ENCODE peak calls at places on chromosomes 2 and 18, in seven cellular contexts. One of them, this sample, is unnamed. For H3K36me3, the result is how much of the 10 kb centered on the place peaks cover.

GRCh38 chr18:34901299-34901698 is 139.9 kb upstream of the MAPRE2 start:
- DNase-seq in tibial artery: no peak
- DNase-seq in keratinocyte: no peak
- DNase-seq in adrenal gland: no peak
- DNase-seq in lower lobe of right lung: no peak
- DNase-seq in left lung: no peak
- DNase-seq in hepatocyte: no peak
- DNase-seq in this sample: no peak

GRCh38 chr2:239287461-239287860 is 113.4 kb downstream of the HDAC4 start:
- DNase-seq in adrenal gland: no peak
- DNase-seq in tibial artery: no peak
- DNase-seq in keratinocyte: no peak
- DNase-seq in lower lobe of right lung: no peak
- DNase-seq in hepatocyte: no peak
- DNase-seq in left lung: no peak
- DNase-seq in this sample: no peak

GRCh38 chr18:22284581-22285230 is 115.3 kb downstream of the GATA6 start:
- DNase-seq in left lung: no peak
- DNase-seq in hepatocyte: no peak
- DNase-seq in keratinocyte: no peak
- DNase-seq in adrenal gland: no peak
- DNase-seq in tibial artery: no peak
- DNase-seq in lower lobe of right lung: no peak
- DNase-seq in this sample: no peak

GRCh38 chr2:191048073-191048472 is 34.1 kb upstream of the STAT1 start:
- DNase-seq in keratinocyte: no peak
- DNase-seq in tibial artery: no peak
- DNase-seq in adrenal gland: no peak
- DNase-seq in lower lobe of right lung: no peak
- DNase-seq in hepatocyte: no peak
- DNase-seq in left lung: no peak
- DNase-seq in this sample: no peak

GRCh38 chr2:23669413-23670244 is 257.3 kb downstream of the ATAD2B start:
- DNase-seq in keratinocyte: peak
- DNase-seq in lower lobe of right lung: peak
- DNase-seq in tibial artery: peak
- DNase-seq in adrenal gland: peak
- DNase-seq in left lung: peak
- DNase-seq in hepatocyte: peak
- DNase-seq in this sample: no peak

GRCh38 chr18:35171315-35171987 is 69.4 kb upstream of the ZNF397 start:
- DNase-seq in hepatocyte: peak
- DNase-seq in left lung: no peak
- DNase-seq in lower lobe of right lung: no peak
- DNase-seq in tibial artery: no peak
- DNase-seq in adrenal gland: peak
- DNase-seq in keratinocyte: no peak
- DNase-seq in this sample: no peak

GRCh38 chr2:182542501-182543258 is 115.8 kb upstream of the PDE1A start:
- DNase-seq in keratinocyte: no peak
- DNase-seq in adrenal gland: no peak
- DNase-seq in lower lobe of right lung: no peak
- DNase-seq in left lung: no peak
- DNase-seq in hepatocyte: no peak
- DNase-seq in tibial artery: no peak
- DNase-seq in this sample: no peak

GRCh38 chr18:12777543-12777942 is 74.7 kb downstream of the PSMG2 start:
- DNase-seq in tibial artery: no peak
- DNase-seq in hepatocyte: no peak
- DNase-seq in keratinocyte: no peak
- DNase-seq in left lung: no peak
- DNase-seq in adrenal gland: no peak
- DNase-seq in lower lobe of right lung: no peak
- DNase-seq in this sample: no peak

GRCh38 chr2:164178835-164179470 is 442.3 kb downstream of the GRB14 start:
- DNase-seq in lower lobe of right lung: no peak
- DNase-seq in adrenal gland: no peak
- DNase-seq in tibial artery: no peak
- DNase-seq in keratinocyte: no peak
- DNase-seq in left lung: no peak
- DNase-seq in hepatocyte: no peak
- DNase-seq in this sample: no peak

GRCh38 chr2:104163611-104164157 is 690.2 kb upstream of the POU3F3 start:
- DNase-seq in keratinocyte: no peak
- DNase-seq in hepatocyte: no peak
- DNase-seq in left lung: no peak
- DNase-seq in adrenal gland: no peak
- DNase-seq in tibial artery: no peak
- DNase-seq in lower lobe of right lung: no peak
- DNase-seq in this sample: no peak

DNA sequence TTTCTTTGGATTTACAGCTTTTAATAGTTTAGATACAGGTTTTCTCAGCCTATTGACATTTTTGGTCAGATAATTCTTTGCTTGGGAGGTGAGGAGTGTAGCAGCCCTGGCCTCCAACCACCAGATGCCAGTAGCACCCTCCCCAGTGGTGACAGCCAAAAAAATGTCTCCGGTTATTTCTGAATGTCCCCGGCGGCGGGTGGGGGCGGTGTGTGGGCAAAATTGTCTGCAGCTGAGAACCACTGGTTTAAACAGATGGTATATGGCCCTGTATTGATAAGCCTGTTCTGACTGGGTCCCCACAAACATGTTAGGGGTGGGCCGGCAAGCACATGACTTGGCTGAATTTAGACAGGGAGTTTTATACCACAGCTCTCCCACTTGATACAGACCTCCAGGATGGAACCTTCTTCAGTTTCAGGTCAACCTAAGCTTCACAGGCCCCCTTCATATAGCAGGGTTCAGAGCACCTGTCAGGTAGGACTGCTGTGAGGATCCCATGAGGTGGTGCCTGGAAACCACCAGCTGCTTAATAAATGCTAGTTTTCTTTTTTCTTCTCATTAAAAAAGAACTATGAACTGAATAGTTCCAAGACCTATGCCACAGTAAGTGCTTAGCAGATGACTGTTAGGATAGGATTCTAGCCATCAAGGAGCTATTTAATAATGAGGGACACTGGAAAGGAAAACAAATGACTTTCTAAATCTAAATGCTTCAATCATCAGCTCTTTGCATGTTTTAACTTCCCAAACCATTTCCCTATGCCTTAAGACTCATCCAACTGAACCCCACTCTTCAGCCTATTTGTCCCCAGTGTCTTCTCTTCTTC is 18.1 kb downstream of the LPIN2 start:
- DNase-seq in hepatocyte: no peak
- DNase-seq in keratinocyte: no peak
- DNase-seq in lower lobe of right lung: no peak
- DNase-seq in left lung: no peak
- DNase-seq in tibial artery: peak
- DNase-seq in adrenal gland: no peak
- DNase-seq in this sample: no peak
- TF ChIP-seq CTCF in hepatocyte: peak
- TF ChIP-seq CTCF in keratinocyte: peak
- TF ChIP-seq CTCF in lower lobe of right lung: peak
- TF ChIP-seq CTCF in left lung: no peak
- TF ChIP-seq CTCF in tibial artery: peak
- TF ChIP-seq CTCF in adrenal gland: no peak
- TF ChIP-seq CTCF in this sample: peak

DNA sequence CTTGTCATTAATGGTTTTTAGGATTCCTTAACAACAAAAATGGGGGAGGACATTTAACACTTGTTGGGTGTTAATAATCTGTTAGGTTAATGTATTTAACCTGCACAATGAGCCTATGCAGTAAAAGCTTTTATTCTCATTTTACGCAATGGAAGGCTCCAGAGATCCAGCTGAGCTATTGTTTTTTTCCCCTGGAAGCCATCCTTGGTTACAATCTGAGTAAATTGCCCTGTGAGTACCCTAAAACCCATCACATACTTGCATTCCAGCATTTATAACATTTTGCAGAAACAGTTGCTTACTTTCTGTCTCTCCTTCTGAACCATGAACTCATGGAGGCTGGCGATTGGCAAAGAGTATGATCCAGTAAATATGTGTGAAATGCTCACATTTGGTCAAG is 30.2 kb upstream of the DOCK10 start:
- DNase-seq in adrenal gland: no peak
- DNase-seq in tibial artery: no peak
- DNase-seq in lower lobe of right lung: no peak
- DNase-seq in left lung: no peak
- DNase-seq in keratinocyte: no peak
- DNase-seq in hepatocyte: no peak
- DNase-seq in this sample: no peak
- H3K4me3 ChIP-seq in adrenal gland: no peak
- H3K4me3 ChIP-seq in tibial artery: no peak
- H3K4me3 ChIP-seq in lower lobe of right lung: no peak
- H3K4me3 ChIP-seq in left lung: no peak
- H3K4me3 ChIP-seq in keratinocyte: no peak
- H3K4me3 ChIP-seq in hepatocyte: no peak
- H3K4me3 ChIP-seq in this sample: no peak

GRCh38 chr2:151478011-151478410 is 68.3 kb downstream of the RIF1 start:
- DNase-seq in hepatocyte: no peak
- DNase-seq in lower lobe of right lung: no peak
- DNase-seq in adrenal gland: no peak
- DNase-seq in tibial artery: no peak
- DNase-seq in keratinocyte: no peak
- DNase-seq in left lung: no peak
- DNase-seq in this sample: no peak
- H3K36me3 ChIP-seq in hepatocyte: under half
- H3K36me3 ChIP-seq in lower lobe of right lung: under half
- H3K36me3 ChIP-seq in adrenal gland: under half
- H3K36me3 ChIP-seq in tibial artery: half or more
- H3K36me3 ChIP-seq in keratinocyte: under half
- H3K36me3 ChIP-seq in left lung: under half
- H3K36me3 ChIP-seq in this sample: under half

GRCh38 chr18:24875761-24876160 is 415.3 kb downstream of the HRH4 start:
- DNase-seq in adrenal gland: no peak
- DNase-seq in left lung: no peak
- DNase-seq in hepatocyte: no peak
- DNase-seq in lower lobe of right lung: no peak
- DNase-seq in tibial artery: no peak
- DNase-seq in keratinocyte: no peak
- DNase-seq in this sample: no peak
- TF ChIP-seq CTCF in adrenal gland: no peak
- TF ChIP-seq CTCF in left lung: no peak
- TF ChIP-seq CTCF in hepatocyte: no peak
- TF ChIP-seq CTCF in lower lobe of right lung: no peak
- TF ChIP-seq CTCF in tibial artery: no peak
- TF ChIP-seq CTCF in keratinocyte: no peak
- TF ChIP-seq CTCF in this sample: no peak

GRCh38 chr2:35891936-35892335 is 463.6 kb upstream of the CRIM1 start:
- DNase-seq in lower lobe of right lung: no peak
- DNase-seq in keratinocyte: no peak
- DNase-seq in hepatocyte: no peak
- DNase-seq in tibial artery: no peak
- DNase-seq in adrenal gland: no peak
- DNase-seq in left lung: no peak
- DNase-seq in this sample: no peak
- H3K4me3 ChIP-seq in lower lobe of right lung: no peak
- H3K4me3 ChIP-seq in keratinocyte: no peak
- H3K4me3 ChIP-seq in hepatocyte: no peak
- H3K4me3 ChIP-seq in tibial artery: no peak
- H3K4me3 ChIP-seq in adrenal gland: no peak
- H3K4me3 ChIP-seq in left lung: no peak
- H3K4me3 ChIP-seq in this sample: no peak

DNA sequence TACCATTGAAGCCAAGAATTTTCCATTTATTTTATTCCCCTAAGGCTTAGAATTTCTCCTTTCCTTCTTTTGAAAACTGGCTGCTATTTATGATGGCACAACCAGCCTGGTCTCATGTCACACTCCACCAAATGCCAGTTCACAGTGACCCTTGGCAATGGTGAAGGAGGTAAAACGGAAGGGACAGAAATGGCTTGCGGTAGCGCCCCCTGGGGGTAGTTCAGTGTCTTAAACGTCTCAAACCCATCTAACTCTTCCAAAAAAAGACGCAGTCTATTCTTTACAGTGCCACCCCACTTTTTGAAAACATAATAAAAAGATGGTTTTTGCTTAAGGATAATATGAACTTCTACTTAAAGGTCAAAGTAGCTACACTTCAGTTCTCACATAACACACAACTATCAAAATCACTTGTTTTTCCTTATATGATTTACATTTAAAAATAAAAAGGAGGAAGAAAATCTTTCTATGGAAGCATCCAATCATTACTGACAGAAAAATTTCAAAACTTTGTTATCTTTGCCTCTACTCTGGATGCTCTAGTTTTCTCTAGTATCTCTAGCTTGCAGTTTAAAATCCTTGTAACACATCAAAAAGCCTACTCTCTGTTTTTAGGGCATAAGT is 28.0 kb downstream of the PNO1 start:
- DNase-seq in tibial artery: no peak
- DNase-seq in lower lobe of right lung: peak
- DNase-seq in adrenal gland: peak
- DNase-seq in keratinocyte: no peak
- DNase-seq in hepatocyte: peak
- DNase-seq in left lung: peak
- DNase-seq in this sample: no peak
- H3K36me3 ChIP-seq in tibial artery: under half
- H3K36me3 ChIP-seq in lower lobe of right lung: under half
- H3K36me3 ChIP-seq in adrenal gland: under half
- H3K36me3 ChIP-seq in keratinocyte: under half
- H3K36me3 ChIP-seq in hepatocyte: under half
- H3K36me3 ChIP-seq in left lung: under half
- H3K36me3 ChIP-seq in this sample: under half

DNA sequence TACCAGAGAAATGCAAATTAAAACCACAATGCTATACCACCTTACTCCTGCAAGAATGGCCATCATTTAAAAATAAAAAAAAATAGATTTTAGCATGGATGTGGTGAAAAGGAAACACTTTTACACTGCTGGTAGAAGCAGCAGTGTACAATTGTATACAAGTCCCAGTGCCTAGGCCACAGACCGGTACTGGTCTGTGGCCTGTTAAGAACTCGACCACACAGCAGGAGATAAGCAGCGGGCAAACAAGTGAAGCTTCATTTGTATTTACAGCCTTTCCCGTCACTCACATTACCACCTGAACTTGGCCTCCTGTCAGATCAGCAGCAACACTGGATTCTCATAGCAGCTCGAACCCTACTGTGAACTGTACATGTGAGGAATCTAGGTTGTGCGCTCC is 60.7 kb upstream of the DSC1 start:
- DNase-seq in hepatocyte: no peak
- DNase-seq in adrenal gland: no peak
- DNase-seq in left lung: no peak
- DNase-seq in tibial artery: no peak
- DNase-seq in keratinocyte: no peak
- DNase-seq in lower lobe of right lung: no peak
- DNase-seq in this sample: no peak
- TF ChIP-seq CTCF in hepatocyte: no peak
- TF ChIP-seq CTCF in adrenal gland: no peak
- TF ChIP-seq CTCF in left lung: no peak
- TF ChIP-seq CTCF in tibial artery: no peak
- TF ChIP-seq CTCF in keratinocyte: no peak
- TF ChIP-seq CTCF in lower lobe of right lung: no peak
- TF ChIP-seq CTCF in this sample: no peak

DNA sequence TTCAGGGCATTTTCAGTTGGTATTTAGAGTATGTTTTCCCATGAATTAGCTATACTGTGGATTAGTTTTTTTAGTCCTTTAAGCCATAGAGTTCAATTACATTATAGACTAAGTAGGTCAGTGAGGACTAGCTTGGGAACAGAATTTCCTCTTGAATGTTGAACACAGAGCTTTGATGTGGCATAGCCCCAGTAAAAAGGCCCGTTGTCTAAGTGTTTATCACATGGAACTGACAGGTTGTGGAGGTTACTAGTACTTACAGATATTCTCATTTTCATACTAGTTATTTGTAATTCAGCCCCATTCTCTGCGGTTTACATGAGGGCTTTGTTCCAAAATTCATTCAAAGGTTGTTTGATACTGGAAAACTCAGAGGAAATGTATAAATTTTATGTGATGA is 6.2 kb downstream of the INSIG2 start:
- DNase-seq in adrenal gland: no peak
- DNase-seq in tibial artery: no peak
- DNase-seq in left lung: no peak
- DNase-seq in keratinocyte: no peak
- DNase-seq in hepatocyte: no peak
- DNase-seq in lower lobe of right lung: no peak
- DNase-seq in this sample: no peak
- H3K4me3 ChIP-seq in adrenal gland: no peak
- H3K4me3 ChIP-seq in tibial artery: no peak
- H3K4me3 ChIP-seq in left lung: no peak
- H3K4me3 ChIP-seq in keratinocyte: no peak
- H3K4me3 ChIP-seq in hepatocyte: no peak
- H3K4me3 ChIP-seq in lower lobe of right lung: no peak
- H3K4me3 ChIP-seq in this sample: no peak